ENCODE peak calls at places on chromosomes 13 and 19, in four cellular contexts. One of them, this sample, is unnamed.

GRCh38 chr13:71320452-71320851 is 546.6 kb downstream of the DACH1 start:
- DNase-seq in pancreas: no peak
- DNase-seq in A549: peak; percentile 17
- DNase-seq in stomach: no peak
- DNase-seq in this sample: no peak

GRCh38 chr13:19150712-19151228 is 30.9 kb downstream of the TUBA3C start:
- DNase-seq in pancreas: no peak
- DNase-seq in A549: no peak
- DNase-seq in stomach: no peak
- DNase-seq in this sample: no peak

GRCh38 chr13:114065926-114066774 is 66.3 kb downstream of the RASA3 start:
- DNase-seq in stomach: no peak
- DNase-seq in pancreas: peak; percentile 68
- DNase-seq in A549: no peak
- DNase-seq in this sample: peak; percentile 35

GRCh38 chr19:4015705-4016402 is 8.3 kb downstream of the PIAS4 start:
- DNase-seq in pancreas: peak; percentile 92
- DNase-seq in A549: no peak
- DNase-seq in stomach: no peak
- DNase-seq in this sample: no peak

GRCh38 chr13:45456196-45456972 is 8.4 kb upstream of the COG3 start:
- DNase-seq in stomach: no peak
- DNase-seq in pancreas: no peak
- DNase-seq in A549: no peak
- DNase-seq in this sample: no peak

GRCh38 chr19:7250057-7250596 is 44.1 kb downstream of the INSR start:
- DNase-seq in stomach: no peak
- DNase-seq in pancreas: no peak
- DNase-seq in A549: no peak
- DNase-seq in this sample: no peak

GRCh38 chr13:48860369-48860768 is 115.3 kb upstream of the FNDC3A start:
- DNase-seq in A549: no peak
- DNase-seq in stomach: no peak
- DNase-seq in pancreas: no peak
- DNase-seq in this sample: no peak

GRCh38 chr13:61880576-61881283 is 465.1 kb upstream of the PCDH20 start:
- DNase-seq in A549: peak; percentile 34
- DNase-seq in stomach: peak; percentile 36
- DNase-seq in pancreas: no peak
- DNase-seq in this sample: no peak

GRCh38 chr13:48873081-48873480 is 102.6 kb upstream of the FNDC3A start:
- DNase-seq in A549: no peak
- DNase-seq in pancreas: no peak
- DNase-seq in stomach: no peak
- DNase-seq in this sample: no peak

DNA sequence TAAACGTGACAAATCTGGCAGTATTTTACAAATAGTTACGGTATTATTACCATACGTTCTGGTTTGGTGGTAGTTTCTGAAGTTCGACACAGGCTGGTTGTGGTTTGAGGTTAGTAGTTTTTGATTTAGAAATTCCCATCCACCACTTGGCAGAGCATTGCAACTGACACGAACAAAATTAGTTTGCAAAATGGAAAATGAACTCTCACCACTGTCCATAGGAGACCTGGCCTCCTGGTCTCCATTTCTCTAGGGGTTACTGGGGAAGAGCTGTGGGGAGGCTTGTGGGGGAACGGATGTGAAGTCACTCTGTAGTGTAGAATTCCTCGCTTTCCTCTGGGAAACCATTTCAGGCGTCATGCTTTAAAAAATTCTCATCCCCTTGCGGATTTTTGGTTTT is 321.5 kb upstream of the MAB21L1 start:
- DNase-seq in A549: no peak
- DNase-seq in pancreas: no peak
- DNase-seq in stomach: no peak
- DNase-seq in this sample: no peak
- H3K9me3 ChIP-seq in A549: no peaks in the 10 kb centered on the region
- H3K9me3 ChIP-seq in pancreas: no peaks in the 10 kb centered on the region
- H3K9me3 ChIP-seq in stomach: no peaks in the 10 kb centered on the region
- H3K9me3 ChIP-seq in this sample: no peaks in the 10 kb centered on the region

GRCh38 chr13:65926750-65927171 is 1303.4 kb downstream of the PCDH9 start:
- DNase-seq in stomach: peak; percentile 60
- DNase-seq in pancreas: peak; percentile 35
- DNase-seq in A549: peak; percentile 12
- DNase-seq in this sample: no peak
- TF ChIP-seq CTCF in stomach: no peak
- TF ChIP-seq CTCF in pancreas: peak; percentile 13
- TF ChIP-seq CTCF in A549: no peak
- TF ChIP-seq CTCF in this sample: no peak

GRCh38 chr19:36101550-36102327 is 9.2 kb upstream of the OVOL3 start:
- DNase-seq in A549: no peak
- DNase-seq in pancreas: no peak
- DNase-seq in stomach: no peak
- DNase-seq in this sample: no peak
- H3K9me3 ChIP-seq in A549: no peaks in the 10 kb centered on the region
- H3K9me3 ChIP-seq in pancreas: no peaks in the 10 kb centered on the region
- H3K9me3 ChIP-seq in stomach: no peaks in the 10 kb centered on the region
- H3K9me3 ChIP-seq in this sample: no peaks in the 10 kb centered on the region

DNA sequence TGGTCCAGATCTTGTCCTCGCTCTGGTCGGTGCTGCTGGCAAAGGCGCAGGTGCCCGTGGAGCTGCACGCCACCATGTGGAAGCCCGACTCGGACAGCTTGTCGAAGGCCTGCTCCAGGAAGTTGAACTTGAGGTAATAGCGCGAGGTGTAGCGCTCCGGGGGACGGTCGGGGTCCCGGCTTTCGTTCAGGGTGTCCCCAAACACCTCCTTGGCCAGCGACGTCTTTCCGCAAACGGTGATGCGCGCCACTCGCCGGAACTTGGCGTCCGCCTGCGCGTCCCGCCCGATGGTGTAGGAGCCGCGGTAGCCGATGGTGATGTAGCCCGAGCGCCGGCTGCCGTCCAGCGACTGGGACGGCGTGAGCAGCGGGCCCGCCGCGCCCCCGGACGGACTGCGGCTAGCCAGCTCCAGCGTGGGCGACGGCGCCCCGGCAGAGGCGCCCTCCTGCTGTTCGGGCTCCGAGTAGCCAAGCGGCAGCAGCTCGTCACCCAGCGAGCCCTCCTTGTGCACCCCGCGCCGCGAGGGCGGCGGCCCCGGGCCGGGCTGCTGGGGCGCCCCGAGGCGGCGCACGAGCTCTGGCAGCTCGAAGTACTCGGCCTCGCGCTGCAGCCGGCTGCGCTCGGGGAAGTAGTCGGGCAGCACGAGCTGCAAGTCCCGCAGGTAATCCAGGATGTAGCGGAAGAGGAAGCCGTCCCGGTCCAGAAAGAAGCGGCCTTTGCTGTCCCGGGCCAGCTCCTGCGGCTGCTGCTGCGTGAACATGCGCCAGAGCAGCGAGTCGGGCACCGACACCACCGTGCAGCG is 801 bp downstream of the KCTD12 start:
- DNase-seq in A549: peak; percentile 66
- DNase-seq in pancreas: peak; percentile 88
- DNase-seq in stomach: peak; percentile 73
- DNase-seq in this sample: peak; percentile 46
- TF ChIP-seq CTCF in A549: peak; percentile 19
- TF ChIP-seq CTCF in pancreas: no peak
- TF ChIP-seq CTCF in stomach: no peak
- TF ChIP-seq CTCF in this sample: no peak

DNA sequence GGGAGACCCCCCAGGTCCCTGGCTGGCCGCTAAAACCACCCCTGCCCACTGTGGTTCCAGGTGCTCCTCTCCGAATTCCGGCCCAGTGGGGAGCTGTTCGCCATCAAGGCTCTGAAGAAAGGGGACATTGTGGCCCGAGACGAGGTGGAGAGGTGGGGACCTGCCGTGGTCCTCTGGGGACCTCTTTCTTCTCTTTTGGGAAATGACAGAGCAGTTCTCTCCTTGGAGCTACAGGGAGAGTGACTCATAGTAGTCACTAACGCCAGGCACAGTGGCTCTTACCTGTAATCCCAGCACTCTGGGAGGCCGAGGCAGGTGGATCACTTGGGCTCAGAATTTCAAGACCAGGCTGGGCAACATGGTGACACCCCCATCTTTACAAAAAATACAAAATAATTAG is 7.3 kb downstream of the PTGER1 start:
- DNase-seq in A549: no peak
- DNase-seq in pancreas: no peak
- DNase-seq in stomach: no peak
- DNase-seq in this sample: no peak
- H3K9me3 ChIP-seq in A549: no peaks in the 10 kb centered on the region
- H3K9me3 ChIP-seq in pancreas: no peaks in the 10 kb centered on the region
- H3K9me3 ChIP-seq in stomach: no peaks in the 10 kb centered on the region
- H3K9me3 ChIP-seq in this sample: no peaks in the 10 kb centered on the region

GRCh38 chr13:109355129-109355528 is 431.3 kb downstream of the IRS2 start:
- DNase-seq in A549: no peak
- DNase-seq in stomach: no peak
- DNase-seq in pancreas: no peak
- DNase-seq in this sample: no peak

GRCh38 chr13:109346060-109346459 is 440.3 kb downstream of the IRS2 start:
- DNase-seq in pancreas: no peak
- DNase-seq in A549: no peak
- DNase-seq in stomach: no peak
- DNase-seq in this sample: no peak

GRCh38 chr13:109355875-109356428 is 430.4 kb downstream of the IRS2 start:
- DNase-seq in pancreas: no peak
- DNase-seq in A549: no peak
- DNase-seq in stomach: no peak
- DNase-seq in this sample: no peak

GRCh38 chr13:109348514-109349340 is 437.7 kb downstream of the IRS2 start:
- DNase-seq in stomach: no peak
- DNase-seq in A549: peak; percentile 10
- DNase-seq in pancreas: no peak
- DNase-seq in this sample: no peak

GRCh38 chr13:109351236-109351635 is 435.1 kb downstream of the IRS2 start:
- DNase-seq in stomach: no peak
- DNase-seq in A549: no peak
- DNase-seq in pancreas: no peak
- DNase-seq in this sample: no peak
- TF ChIP-seq CTCF in stomach: no peak
- TF ChIP-seq CTCF in A549: no peak
- TF ChIP-seq CTCF in pancreas: no peak
- TF ChIP-seq CTCF in this sample: no peak

DNA sequence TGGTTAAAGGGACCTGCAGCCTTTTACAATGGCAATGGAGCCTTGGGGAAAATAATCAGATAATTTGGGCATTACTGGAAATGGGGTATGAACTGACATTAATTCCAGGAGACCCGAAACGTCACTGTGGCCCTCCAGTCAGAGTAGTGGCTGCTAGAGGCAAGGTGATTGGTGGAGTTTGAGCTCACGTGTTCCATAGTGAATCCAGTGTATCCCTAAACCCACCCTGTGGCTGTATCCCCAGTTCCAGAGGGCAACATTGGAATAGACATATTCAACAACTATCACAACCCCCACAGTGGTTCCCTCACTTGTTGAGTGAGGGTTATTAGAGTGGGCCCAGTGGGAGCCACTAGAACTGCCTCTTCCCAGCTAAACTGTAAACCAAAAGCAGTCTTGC is 3.3 kb upstream of the LILRA2 start:
- DNase-seq in stomach: no peak
- DNase-seq in A549: no peak
- DNase-seq in pancreas: no peak
- DNase-seq in this sample: no peak
- H3K9me3 ChIP-seq in stomach: no peaks in the 10 kb centered on the region
- H3K9me3 ChIP-seq in A549: no peaks in the 10 kb centered on the region
- H3K9me3 ChIP-seq in pancreas: no peaks in the 10 kb centered on the region
- H3K9me3 ChIP-seq in this sample: no peaks in the 10 kb centered on the region

GRCh38 chr19:15421726-15422260 is 3.0 kb upstream of the AKAP8L start:
- DNase-seq in A549: no peak
- DNase-seq in pancreas: peak; percentile 77
- DNase-seq in stomach: peak; percentile 85
- DNase-seq in this sample: no peak

GRCh38 chr19:15423130-15423529 is 4.3 kb upstream of the AKAP8L start:
- DNase-seq in A549: no peak
- DNase-seq in pancreas: peak; percentile 53
- DNase-seq in stomach: no peak
- DNase-seq in this sample: no peak

GRCh38 chr19:15424121-15424520 is 5.3 kb upstream of the AKAP8L start:
- DNase-seq in stomach: no peak
- DNase-seq in pancreas: peak; percentile 64
- DNase-seq in A549: no peak
- DNase-seq in this sample: no peak

GRCh38 chr19:15421136-15421535 is 2.3 kb upstream of the AKAP8L start:
- DNase-seq in stomach: no peak
- DNase-seq in A549: no peak
- DNase-seq in pancreas: peak; percentile 18
- DNase-seq in this sample: no peak

DNA sequence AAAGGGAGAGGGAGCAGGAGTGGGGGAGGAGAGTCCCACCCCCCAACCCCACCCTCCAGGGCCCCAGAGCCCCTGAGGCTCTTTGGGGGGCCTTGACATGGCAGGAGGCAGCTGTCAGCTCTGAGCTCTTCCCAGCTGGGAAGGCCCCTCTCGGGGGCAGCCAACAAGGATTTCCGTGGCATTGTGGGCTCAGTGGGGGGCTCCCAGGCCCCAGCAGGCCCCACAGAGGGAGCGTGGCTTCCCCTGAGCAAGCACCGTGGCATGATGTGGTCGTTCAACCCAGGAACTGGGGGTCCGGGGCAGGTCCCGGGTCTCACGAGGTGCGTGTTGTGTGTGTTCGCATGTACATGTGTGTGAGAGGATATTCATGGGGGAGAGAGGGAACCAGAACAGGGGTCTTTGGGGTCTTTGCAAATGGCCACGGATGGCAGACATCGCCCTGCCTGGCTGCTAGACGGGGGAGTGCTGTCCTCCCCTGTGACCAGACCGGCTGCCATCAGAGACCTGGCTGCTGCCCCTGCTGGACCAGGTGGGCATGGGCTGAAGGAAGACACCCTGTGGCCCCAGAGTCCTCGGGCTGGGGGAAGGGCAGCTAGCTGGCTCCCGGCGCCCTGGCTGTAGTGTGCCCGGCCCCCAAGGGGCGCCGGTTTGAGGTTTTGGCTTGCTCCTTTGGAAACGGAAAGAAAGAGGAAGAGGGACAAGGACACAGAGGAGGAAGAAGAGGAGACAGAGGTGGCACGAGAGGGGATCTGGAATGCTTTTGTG is 3.7 kb upstream of the AKAP8L start:
- DNase-seq in A549: no peak
- DNase-seq in pancreas: peak; percentile 66
- DNase-seq in stomach: no peak
- DNase-seq in this sample: no peak
- TF ChIP-seq CTCF in A549: no peak
- TF ChIP-seq CTCF in pancreas: no peak
- TF ChIP-seq CTCF in stomach: no peak
- TF ChIP-seq CTCF in this sample: no peak

This sample was measured in CD4-positive, alpha-beta T cell.